ENCODE peak calls at places on chromosome 20, in eight cellular contexts. One of them, this sample, is unnamed.

GRCh38 chr20:46159101-46159897 is 41.2 kb downstream of the CD40 start:
- DNase-seq in ovary: no peak
- DNase-seq in A549: no peak
- DNase-seq in esophagus squamous epithelium: no peak
- DNase-seq in lower leg skin: no peak
- DNase-seq in endothelial cell of umbilical vein: no peak
- DNase-seq in transverse colon: no peak
- DNase-seq in tibial nerve: no peak
- DNase-seq in this sample: no peak

GRCh38 chr20:37245671-37246237 is 15.9 kb downstream of the GHRH start:
- DNase-seq in endothelial cell of umbilical vein: no peak
- DNase-seq in lower leg skin: no peak
- DNase-seq in A549: no peak
- DNase-seq in ovary: no peak
- DNase-seq in esophagus squamous epithelium: no peak
- DNase-seq in transverse colon: no peak
- DNase-seq in tibial nerve: no peak
- DNase-seq in this sample: no peak

GRCh38 chr20:4038047-4038459 is 22.7 kb upstream of the RNF24 start:
- DNase-seq in transverse colon: peak
- DNase-seq in tibial nerve: peak
- DNase-seq in esophagus squamous epithelium: peak
- DNase-seq in A549: no peak
- DNase-seq in endothelial cell of umbilical vein: no peak
- DNase-seq in ovary: no peak
- DNase-seq in lower leg skin: peak
- DNase-seq in this sample: no peak

GRCh38 chr20:6074145-6074561 is 20.3 kb upstream of the LRRN4 start:
- DNase-seq in esophagus squamous epithelium: no peak
- DNase-seq in tibial nerve: no peak
- DNase-seq in ovary: no peak
- DNase-seq in lower leg skin: peak
- DNase-seq in A549: peak
- DNase-seq in transverse colon: no peak
- DNase-seq in endothelial cell of umbilical vein: no peak
- DNase-seq in this sample: no peak

GRCh38 chr20:41176711-41177552 is 39.6 kb downstream of the PLCG1 start:
- DNase-seq in lower leg skin: peak
- DNase-seq in endothelial cell of umbilical vein: no peak
- DNase-seq in tibial nerve: no peak
- DNase-seq in ovary: no peak
- DNase-seq in esophagus squamous epithelium: no peak
- DNase-seq in transverse colon: no peak
- DNase-seq in A549: no peak
- DNase-seq in this sample: peak

GRCh38 chr20:17614176-17614811 is 44.4 kb downstream of the DSTN start:
- DNase-seq in esophagus squamous epithelium: no peak
- DNase-seq in endothelial cell of umbilical vein: no peak
- DNase-seq in ovary: peak
- DNase-seq in A549: no peak
- DNase-seq in transverse colon: peak
- DNase-seq in lower leg skin: peak
- DNase-seq in tibial nerve: no peak
- DNase-seq in this sample: no peak

GRCh38 chr20:48898210-48898609 is 23.3 kb upstream of the ARFGEF2 start:
- DNase-seq in endothelial cell of umbilical vein: no peak
- DNase-seq in tibial nerve: no peak
- DNase-seq in ovary: no peak
- DNase-seq in A549: no peak
- DNase-seq in lower leg skin: peak
- DNase-seq in transverse colon: no peak
- DNase-seq in esophagus squamous epithelium: no peak
- DNase-seq in this sample: no peak

GRCh38 chr20:51385941-51386530 is 156.5 kb downstream of the NFATC2 start:
- DNase-seq in ovary: no peak
- DNase-seq in lower leg skin: no peak
- DNase-seq in A549: peak
- DNase-seq in tibial nerve: no peak
- DNase-seq in esophagus squamous epithelium: no peak
- DNase-seq in transverse colon: peak
- DNase-seq in endothelial cell of umbilical vein: peak
- DNase-seq in this sample: no peak

GRCh38 chr20:12171927-12172581 is 254.4 kb downstream of the BTBD3 start:
- DNase-seq in lower leg skin: no peak
- DNase-seq in esophagus squamous epithelium: no peak
- DNase-seq in ovary: peak
- DNase-seq in tibial nerve: no peak
- DNase-seq in A549: no peak
- DNase-seq in endothelial cell of umbilical vein: no peak
- DNase-seq in transverse colon: no peak
- DNase-seq in this sample: no peak

GRCh38 chr20:43987531-43987930 is 72.9 kb downstream of the TOX2 start:
- DNase-seq in ovary: no peak
- DNase-seq in lower leg skin: peak
- DNase-seq in tibial nerve: no peak
- DNase-seq in A549: no peak
- DNase-seq in endothelial cell of umbilical vein: no peak
- DNase-seq in esophagus squamous epithelium: no peak
- DNase-seq in transverse colon: no peak
- DNase-seq in this sample: no peak

GRCh38 chr20:63708301-63709148 is 686 bp downstream of the ZGPAT start:
- DNase-seq in transverse colon: no peak
- DNase-seq in tibial nerve: no peak
- DNase-seq in A549: no peak
- DNase-seq in esophagus squamous epithelium: no peak
- DNase-seq in lower leg skin: peak
- DNase-seq in endothelial cell of umbilical vein: no peak
- DNase-seq in ovary: peak
- DNase-seq in this sample: no peak

GRCh38 chr20:25222461-25223178 is 25.3 kb upstream of the PYGB start:
- DNase-seq in lower leg skin: peak
- DNase-seq in tibial nerve: no peak
- DNase-seq in esophagus squamous epithelium: no peak
- DNase-seq in endothelial cell of umbilical vein: no peak
- DNase-seq in ovary: no peak
- DNase-seq in transverse colon: no peak
- DNase-seq in A549: no peak
- DNase-seq in this sample: no peak

GRCh38 chr20:24662286-24662685 is 192.9 kb downstream of the SYNDIG1 start:
- DNase-seq in ovary: no peak
- DNase-seq in esophagus squamous epithelium: no peak
- DNase-seq in endothelial cell of umbilical vein: no peak
- DNase-seq in transverse colon: no peak
- DNase-seq in A549: no peak
- DNase-seq in tibial nerve: no peak
- DNase-seq in lower leg skin: no peak
- DNase-seq in this sample: no peak

GRCh38 chr20:50278684-50279531 is 88.3 kb downstream of the CEBPB start:
- DNase-seq in esophagus squamous epithelium: no peak
- DNase-seq in A549: peak
- DNase-seq in endothelial cell of umbilical vein: no peak
- DNase-seq in ovary: peak
- DNase-seq in transverse colon: peak
- DNase-seq in tibial nerve: peak
- DNase-seq in lower leg skin: peak
- DNase-seq in this sample: no peak

GRCh38 chr20:46433051-46433450 is 26.6 kb upstream of the ELMO2 start:
- DNase-seq in ovary: no peak
- DNase-seq in tibial nerve: no peak
- DNase-seq in lower leg skin: no peak
- DNase-seq in A549: no peak
- DNase-seq in transverse colon: no peak
- DNase-seq in esophagus squamous epithelium: no peak
- DNase-seq in endothelial cell of umbilical vein: no peak
- DNase-seq in this sample: peak

GRCh38 chr20:51966296-51966971 is 164.1 kb upstream of the SALL4 start:
- DNase-seq in ovary: peak
- DNase-seq in endothelial cell of umbilical vein: peak
- DNase-seq in transverse colon: peak
- DNase-seq in lower leg skin: peak
- DNase-seq in tibial nerve: no peak
- DNase-seq in esophagus squamous epithelium: no peak
- DNase-seq in A549: peak
- DNase-seq in this sample: no peak

GRCh38 chr20:7924692-7925091 is 15.6 kb downstream of the HAO1 start:
- DNase-seq in ovary: no peak
- DNase-seq in A549: no peak
- DNase-seq in transverse colon: no peak
- DNase-seq in endothelial cell of umbilical vein: peak
- DNase-seq in tibial nerve: no peak
- DNase-seq in esophagus squamous epithelium: no peak
- DNase-seq in lower leg skin: no peak
- DNase-seq in this sample: no peak

DNA sequence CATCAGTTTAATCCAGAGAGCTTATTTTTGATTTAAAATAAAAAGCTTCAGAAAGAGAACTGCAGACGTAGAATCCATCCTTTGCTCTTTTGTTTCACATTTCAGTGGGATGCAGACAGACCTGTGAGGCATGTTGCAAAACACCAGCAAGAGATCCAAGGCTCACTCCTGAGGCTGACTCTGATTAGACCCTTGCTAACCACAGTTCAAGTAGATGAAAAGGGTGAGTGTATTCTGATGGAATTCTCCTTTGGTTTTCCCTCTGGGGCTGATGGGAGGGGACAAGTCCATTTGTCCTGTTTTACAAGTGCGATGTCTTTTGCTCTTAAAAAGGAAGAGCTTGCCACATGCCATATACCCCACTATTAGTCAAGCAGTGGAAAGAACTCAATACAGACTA is 772.8 kb downstream of the MAFB start:
- DNase-seq in esophagus squamous epithelium: no peak
- DNase-seq in transverse colon: no peak
- DNase-seq in ovary: no peak
- DNase-seq in A549: no peak
- DNase-seq in endothelial cell of umbilical vein: no peak
- DNase-seq in tibial nerve: no peak
- DNase-seq in lower leg skin: no peak
- DNase-seq in this sample: no peak
- TF ChIP-seq POLR2A in esophagus squamous epithelium: no peak
- TF ChIP-seq POLR2A in transverse colon: no peak
- TF ChIP-seq POLR2A in ovary: no peak
- TF ChIP-seq POLR2A in A549: no peak
- TF ChIP-seq POLR2A in endothelial cell of umbilical vein: no peak
- TF ChIP-seq POLR2A in tibial nerve: no peak
- TF ChIP-seq POLR2A in lower leg skin: no peak
- TF ChIP-seq POLR2A in this sample: no peak

DNA sequence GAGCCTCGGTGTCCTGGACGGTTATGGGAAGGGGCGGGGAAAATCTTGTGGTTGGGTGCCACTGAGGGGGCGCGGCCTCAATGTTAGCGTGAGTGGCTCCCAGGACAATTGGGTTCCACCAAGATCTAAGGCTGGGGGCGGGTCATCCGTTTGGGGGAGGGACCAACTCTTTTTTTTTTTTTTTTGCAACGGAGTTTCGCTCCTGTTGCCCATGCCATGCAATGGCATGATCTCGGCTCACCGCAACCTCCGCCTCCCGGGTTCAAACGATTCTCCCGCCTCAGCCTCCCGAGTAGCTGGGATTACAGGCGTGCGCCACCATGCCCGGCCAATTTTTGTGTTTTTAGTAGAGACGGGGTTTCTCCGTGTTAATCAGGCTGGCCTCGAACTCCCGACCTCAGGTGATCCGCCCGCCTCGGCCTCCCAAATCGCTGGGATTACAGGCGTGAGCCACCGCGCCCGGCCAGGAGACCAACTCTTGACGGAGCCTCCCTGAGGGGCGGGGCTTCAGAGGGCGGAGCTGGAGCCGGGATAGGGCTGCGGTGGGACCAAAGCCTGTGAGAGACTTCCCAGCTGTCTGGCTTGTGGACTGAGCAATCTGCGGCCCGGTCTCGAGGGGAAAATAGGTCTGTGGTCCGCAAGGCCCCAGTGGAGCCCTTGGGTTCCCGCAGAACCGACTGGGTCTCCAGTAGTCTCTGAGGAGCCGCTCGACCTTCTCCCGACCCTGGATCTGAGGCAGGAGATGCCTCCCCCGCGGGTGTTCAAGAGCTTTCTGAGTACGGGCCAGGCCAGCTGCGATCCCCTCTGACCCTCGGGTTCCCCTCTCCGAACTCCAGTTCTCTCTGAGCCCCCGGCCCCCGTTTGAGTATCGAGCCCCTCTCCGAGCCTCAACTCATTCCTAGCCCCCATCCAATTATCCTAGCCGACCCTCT is 1.1 kb downstream of the SPAG4 start:
- DNase-seq in esophagus squamous epithelium: peak
- DNase-seq in tibial nerve: peak
- DNase-seq in endothelial cell of umbilical vein: peak
- DNase-seq in ovary: peak
- DNase-seq in lower leg skin: peak
- DNase-seq in transverse colon: peak
- DNase-seq in A549: peak
- DNase-seq in this sample: no peak
- H3K4me3 ChIP-seq in esophagus squamous epithelium: peak
- H3K4me3 ChIP-seq in tibial nerve: peak
- H3K4me3 ChIP-seq in endothelial cell of umbilical vein: peak
- H3K4me3 ChIP-seq in ovary: peak
- H3K4me3 ChIP-seq in lower leg skin: peak
- H3K4me3 ChIP-seq in transverse colon: peak
- H3K4me3 ChIP-seq in A549: peak
- H3K4me3 ChIP-seq in this sample: peak

DNA sequence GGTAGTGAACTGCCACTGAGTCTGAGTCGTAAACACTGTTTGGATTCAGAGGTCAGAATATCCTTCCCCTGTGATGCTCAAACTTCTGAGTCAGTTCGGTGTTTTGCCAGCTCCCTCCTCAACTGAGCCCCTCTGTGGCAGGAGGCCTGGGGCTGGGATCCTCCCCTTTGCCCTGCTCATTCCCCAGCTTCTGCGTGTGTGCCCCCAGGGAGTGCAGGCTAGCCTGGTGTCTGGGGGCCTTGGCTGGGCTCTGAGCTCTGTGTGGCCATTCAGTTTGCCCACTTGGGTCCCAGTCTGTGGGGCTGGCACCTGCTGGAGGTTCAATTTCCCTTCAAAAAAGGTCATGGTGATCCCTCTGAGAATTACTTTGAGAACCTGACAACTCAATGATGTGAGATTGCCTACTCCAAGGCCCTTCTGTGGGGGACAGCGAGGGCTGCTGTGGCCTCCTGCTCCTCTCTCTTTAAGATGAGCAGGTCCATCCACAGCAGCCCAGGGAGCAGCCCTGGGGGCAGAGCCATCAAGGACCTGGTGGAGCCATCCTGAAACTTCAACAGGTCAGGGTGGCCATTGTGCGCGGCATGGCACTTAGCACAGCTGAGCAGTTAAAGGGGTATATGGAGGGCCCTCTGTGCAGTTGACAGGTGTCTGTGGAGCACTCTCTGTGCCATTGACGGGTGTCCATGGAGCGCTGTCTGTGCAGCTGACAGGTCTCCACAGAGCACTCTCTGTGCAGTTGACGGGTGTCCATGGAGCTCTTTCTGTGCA is 147.3 kb downstream of the SYCP2 start:
- DNase-seq in A549: no peak
- DNase-seq in endothelial cell of umbilical vein: no peak
- DNase-seq in esophagus squamous epithelium: no peak
- DNase-seq in transverse colon: no peak
- DNase-seq in ovary: no peak
- DNase-seq in lower leg skin: peak
- DNase-seq in tibial nerve: no peak
- DNase-seq in this sample: peak
- TF ChIP-seq POLR2A in A549: no peak
- TF ChIP-seq POLR2A in endothelial cell of umbilical vein: no peak
- TF ChIP-seq POLR2A in esophagus squamous epithelium: no peak
- TF ChIP-seq POLR2A in transverse colon: no peak
- TF ChIP-seq POLR2A in ovary: no peak
- TF ChIP-seq POLR2A in lower leg skin: no peak
- TF ChIP-seq POLR2A in tibial nerve: no peak
- TF ChIP-seq POLR2A in this sample: no peak

GRCh38 chr20:59165389-59165785 is 1.8 kb downstream of the ZNF831 start:
- DNase-seq in tibial nerve: no peak
- DNase-seq in endothelial cell of umbilical vein: no peak
- DNase-seq in lower leg skin: no peak
- DNase-seq in transverse colon: peak
- DNase-seq in esophagus squamous epithelium: no peak
- DNase-seq in A549: no peak
- DNase-seq in ovary: no peak
- DNase-seq in this sample: no peak
- H3K4me3 ChIP-seq in tibial nerve: peak
- H3K4me3 ChIP-seq in endothelial cell of umbilical vein: no peak
- H3K4me3 ChIP-seq in lower leg skin: no peak
- H3K4me3 ChIP-seq in transverse colon: peak
- H3K4me3 ChIP-seq in esophagus squamous epithelium: peak
- H3K4me3 ChIP-seq in A549: no peak
- H3K4me3 ChIP-seq in ovary: no peak
- H3K4me3 ChIP-seq in this sample: no peak

This sample was measured in esophagus muscularis mucosa.